ENCODE peak calls at places on chromosome 21, in four cellular contexts. One of them, this sample, is unnamed.

GRCh38 chr21:39321424-39321823 is 8.0 kb upstream of the BRWD1 start:
- DNase-seq in psoas muscle: no peak
- DNase-seq in tibial nerve: no peak
- DNase-seq in body of pancreas: no peak
- DNase-seq in this sample: no peak

GRCh38 chr21:39111928-39112327 is 71.3 kb downstream of the PSMG1 start:
- DNase-seq in psoas muscle: no peak
- DNase-seq in tibial nerve: no peak
- DNase-seq in body of pancreas: no peak
- DNase-seq in this sample: no peak

GRCh38 chr21:46489800-46490199 is 31.1 kb downstream of the DIP2A start:
- DNase-seq in psoas muscle: no peak
- DNase-seq in tibial nerve: no peak
- DNase-seq in body of pancreas: no peak
- DNase-seq in this sample: no peak

GRCh38 chr21:43919871-43920801 is 55.1 kb downstream of the AGPAT3 start:
- DNase-seq in psoas muscle: no peak
- DNase-seq in tibial nerve: no peak
- DNase-seq in body of pancreas: no peak
- DNase-seq in this sample: no peak

GRCh38 chr21:44047996-44048560 is 36.0 kb downstream of the TRAPPC10 start:
- DNase-seq in psoas muscle: no peak
- DNase-seq in tibial nerve: no peak
- DNase-seq in body of pancreas: no peak
- DNase-seq in this sample: no peak

GRCh38 chr21:46122241-46122671 is 24.3 kb downstream of the COL6A2 start:
- DNase-seq in psoas muscle: no peak
- DNase-seq in tibial nerve: no peak
- DNase-seq in body of pancreas: no peak
- DNase-seq in this sample: peak; percentile 11

GRCh38 chr21:14589855-14590563 is 43.9 kb upstream of the SAMSN1 start:
- DNase-seq in psoas muscle: no peak
- DNase-seq in tibial nerve: no peak
- DNase-seq in body of pancreas: no peak
- DNase-seq in this sample: no peak

GRCh38 chr21:41970751-41971653 is 17.2 kb upstream of the C2CD2 start:
- DNase-seq in psoas muscle: no peak
- DNase-seq in tibial nerve: peak; percentile 3
- DNase-seq in body of pancreas: no peak
- DNase-seq in this sample: peak; percentile 9

GRCh38 chr21:46189213-46189958 is 5.1 kb upstream of the SPATC1L start:
- DNase-seq in psoas muscle: no peak
- DNase-seq in tibial nerve: no peak
- DNase-seq in body of pancreas: no peak
- DNase-seq in this sample: no peak

GRCh38 chr21:44043613-44044012 is 31.5 kb downstream of the TRAPPC10 start:
- DNase-seq in psoas muscle: no peak
- DNase-seq in tibial nerve: no peak
- DNase-seq in body of pancreas: no peak
- DNase-seq in this sample: no peak

GRCh38 chr21:25370311-25370744 is 237.0 kb downstream of the MRPL39 start:
- DNase-seq in psoas muscle: no peak
- DNase-seq in tibial nerve: no peak
- DNase-seq in body of pancreas: peak; percentile 61
- DNase-seq in this sample: no peak

GRCh38 chr21:42707207-42707830 is 53.9 kb downstream of the PDE9A start:
- DNase-seq in psoas muscle: no peak
- DNase-seq in tibial nerve: no peak
- DNase-seq in body of pancreas: no peak
- DNase-seq in this sample: no peak

GRCh38 chr21:46498335-46499050 is 39.8 kb downstream of the DIP2A start:
- DNase-seq in psoas muscle: no peak
- DNase-seq in tibial nerve: no peak
- DNase-seq in body of pancreas: no peak
- DNase-seq in this sample: no peak

GRCh38 chr21:39182484-39183271 is 573 bp downstream of the PSMG1 start:
- DNase-seq in psoas muscle: no peak
- DNase-seq in tibial nerve: no peak
- DNase-seq in body of pancreas: no peak
- DNase-seq in this sample: peak; percentile 29

GRCh38 chr21:38712076-38712475 is 93.7 kb upstream of the ETS2 start:
- DNase-seq in psoas muscle: no peak
- DNase-seq in tibial nerve: no peak
- DNase-seq in body of pancreas: peak; percentile 4
- DNase-seq in this sample: peak; percentile 21

GRCh38 chr21:43372663-43373386 is 54.1 kb downstream of the SIK1 start:
- DNase-seq in psoas muscle: peak; percentile 34
- DNase-seq in tibial nerve: no peak
- DNase-seq in body of pancreas: no peak
- DNase-seq in this sample: no peak

GRCh38 chr21:39385299-39386145 is 36.6 kb upstream of the HMGN1 start:
- DNase-seq in psoas muscle: peak; percentile 83
- DNase-seq in tibial nerve: no peak
- DNase-seq in body of pancreas: peak; percentile 97
- DNase-seq in this sample: peak; percentile 70

GRCh38 chr21:40278345-40278744 is 411.1 kb downstream of the PCP4 start:
- DNase-seq in psoas muscle: no peak
- DNase-seq in tibial nerve: no peak
- DNase-seq in body of pancreas: no peak
- DNase-seq in this sample: no peak

GRCh38 chr21:42385619-42386018 is 10.2 kb downstream of the TMPRSS3 start:
- DNase-seq in psoas muscle: no peak
- DNase-seq in tibial nerve: no peak
- DNase-seq in body of pancreas: no peak
- DNase-seq in this sample: no peak

DNA sequence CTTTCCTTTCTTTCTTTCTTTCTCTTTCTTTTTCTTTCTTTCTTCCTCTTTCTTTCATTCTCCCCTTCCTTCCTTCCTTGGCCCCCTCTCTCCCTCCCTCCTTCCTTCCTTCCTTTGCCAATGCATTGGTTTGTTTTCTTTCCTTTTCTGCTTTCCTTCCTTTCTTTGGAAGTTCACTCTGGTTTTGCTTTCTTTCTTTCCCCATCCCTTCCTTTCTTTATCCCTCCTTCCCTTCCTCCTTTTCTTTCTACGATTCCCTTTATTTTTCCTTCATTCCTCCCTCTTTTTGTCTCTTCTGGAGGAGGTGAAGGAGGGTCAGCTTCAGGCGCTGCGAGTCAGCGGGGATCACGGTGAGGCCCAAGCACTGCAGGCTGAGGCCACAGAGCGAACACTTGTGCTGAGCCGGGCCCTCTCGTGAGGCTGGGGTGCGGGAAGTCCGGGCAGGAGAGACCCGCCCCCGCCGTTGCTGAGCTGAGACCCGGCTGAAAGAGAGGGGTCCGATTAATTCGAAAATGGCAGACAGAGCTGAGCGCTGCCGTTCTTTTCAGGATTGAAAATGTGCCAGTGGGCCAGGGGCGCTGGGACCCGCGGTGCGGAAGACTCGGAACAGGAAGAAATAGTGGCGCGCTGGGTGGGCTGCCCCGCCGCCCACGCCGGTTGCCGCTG is 1.5 kb downstream of the SIM2 start:
- DNase-seq in psoas muscle: no peak
- DNase-seq in tibial nerve: no peak
- DNase-seq in body of pancreas: no peak
- DNase-seq in this sample: no peak
- H3K4me1 ChIP-seq in psoas muscle: peaks cover 54% of the 10 kb centered on the region
- H3K4me1 ChIP-seq in tibial nerve: peaks cover 51% of the 10 kb centered on the region
- H3K4me1 ChIP-seq in body of pancreas: peaks cover 58% of the 10 kb centered on the region
- H3K4me1 ChIP-seq in this sample: peaks cover 35% of the 10 kb centered on the region

GRCh38 chr21:32413697-32414578 is 1.4 kb downstream of the EVA1C start:
- DNase-seq in psoas muscle: peak; percentile 46
- DNase-seq in tibial nerve: peak; percentile 43
- DNase-seq in body of pancreas: peak; percentile 36
- DNase-seq in this sample: peak; percentile 64
- H3K4me1 ChIP-seq in psoas muscle: peaks cover 7% of the 10 kb centered on the region
- H3K4me1 ChIP-seq in tibial nerve: peaks cover 14% of the 10 kb centered on the region
- H3K4me1 ChIP-seq in body of pancreas: peaks cover 46% of the 10 kb centered on the region
- H3K4me1 ChIP-seq in this sample: peaks cover 14% of the 10 kb centered on the region

GRCh38 chr21:37373539-37373938 is 7.0 kb downstream of the DYRK1A start:
- DNase-seq in psoas muscle: no peak
- DNase-seq in tibial nerve: no peak
- DNase-seq in body of pancreas: no peak
- DNase-seq in this sample: no peak
- H3K4me1 ChIP-seq in psoas muscle: peaks cover 89% of the 10 kb centered on the region
- H3K4me1 ChIP-seq in tibial nerve: peaks cover 48% of the 10 kb centered on the region
- H3K4me1 ChIP-seq in body of pancreas: peaks cover 83% of the 10 kb centered on the region
- H3K4me1 ChIP-seq in this sample: peaks cover 8% of the 10 kb centered on the region

GRCh38 chr21:36703123-36703522 is 4.2 kb downstream of the SIM2 start:
- DNase-seq in psoas muscle: no peak
- DNase-seq in tibial nerve: no peak
- DNase-seq in body of pancreas: no peak
- DNase-seq in this sample: no peak

GRCh38 chr21:36699546-36700294 is 805 bp downstream of the SIM2 start:
- DNase-seq in psoas muscle: no peak
- DNase-seq in tibial nerve: no peak
- DNase-seq in body of pancreas: no peak
- DNase-seq in this sample: no peak

GRCh38 chr21:36701912-36702621 is 3.2 kb downstream of the SIM2 start:
- DNase-seq in psoas muscle: no peak
- DNase-seq in tibial nerve: no peak
- DNase-seq in body of pancreas: no peak
- DNase-seq in this sample: no peak

GRCh38 chr21:36702622-36702968 is 3.7 kb downstream of the SIM2 start:
- DNase-seq in psoas muscle: no peak
- DNase-seq in tibial nerve: no peak
- DNase-seq in body of pancreas: no peak
- DNase-seq in this sample: no peak

DNA sequence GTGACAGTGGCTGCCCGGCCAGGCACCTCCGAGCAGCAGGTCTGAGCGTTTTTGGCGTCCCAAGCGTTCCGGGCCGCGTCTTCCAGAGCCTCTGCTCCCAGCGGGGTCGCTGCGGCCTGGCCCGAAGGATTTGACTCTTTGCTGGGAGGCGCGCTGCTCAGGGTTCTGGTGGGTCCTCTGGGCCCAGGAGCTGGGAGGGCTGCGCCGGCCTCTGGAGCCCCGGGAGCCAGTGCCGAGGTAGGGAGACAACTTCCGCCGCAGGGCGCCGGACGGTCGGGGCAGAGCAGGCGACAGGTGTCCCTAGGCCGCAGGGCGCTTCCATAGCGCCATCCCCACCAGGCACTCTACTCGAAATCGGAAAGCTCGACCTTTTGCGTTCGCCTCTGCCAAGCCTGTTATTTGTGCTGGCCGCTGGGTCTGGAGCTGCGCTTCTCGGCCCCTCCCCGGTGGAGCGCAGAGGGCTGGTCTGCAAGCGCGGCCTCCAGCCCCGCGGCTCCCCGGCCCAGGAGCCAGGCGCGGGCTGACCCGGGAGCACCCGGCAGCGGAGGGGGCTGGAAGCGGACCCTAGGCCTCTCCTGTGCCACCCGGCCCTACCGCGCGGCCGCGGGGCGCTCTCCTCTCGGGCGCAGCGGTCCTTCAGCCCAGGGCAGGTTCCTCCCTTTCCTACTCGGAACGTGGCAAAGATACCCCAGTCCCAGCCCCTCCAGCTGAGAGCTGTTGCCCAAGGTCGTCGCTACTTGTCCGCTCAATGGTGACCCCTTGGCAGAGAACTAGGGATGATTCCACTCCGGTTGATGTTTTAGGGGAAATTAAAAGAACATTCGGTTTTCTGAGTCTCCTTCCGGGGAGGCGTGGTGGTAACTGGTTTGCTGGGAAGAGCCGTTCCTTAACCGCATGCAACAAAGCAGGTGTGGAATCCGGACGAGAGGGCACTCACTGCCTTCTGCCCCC is 2.3 kb downstream of the SIM2 start:
- DNase-seq in psoas muscle: no peak
- DNase-seq in tibial nerve: no peak
- DNase-seq in body of pancreas: no peak
- DNase-seq in this sample: no peak
- H3K4me1 ChIP-seq in psoas muscle: peaks cover 50% of the 10 kb centered on the region
- H3K4me1 ChIP-seq in tibial nerve: peaks cover 51% of the 10 kb centered on the region
- H3K4me1 ChIP-seq in body of pancreas: peaks cover 61% of the 10 kb centered on the region
- H3K4me1 ChIP-seq in this sample: no peaks in the 10 kb centered on the region

GRCh38 chr21:45108808-45109800 is 34.7 kb downstream of the ADARB1 start:
- DNase-seq in psoas muscle: no peak
- DNase-seq in tibial nerve: no peak
- DNase-seq in body of pancreas: no peak
- DNase-seq in this sample: no peak

GRCh38 chr21:45108034-45108790 is 33.8 kb downstream of the ADARB1 start:
- DNase-seq in psoas muscle: no peak
- DNase-seq in tibial nerve: no peak
- DNase-seq in body of pancreas: no peak
- DNase-seq in this sample: no peak

GRCh38 chr21:45103966-45104520 is 29.7 kb downstream of the ADARB1 start:
- DNase-seq in psoas muscle: no peak
- DNase-seq in tibial nerve: no peak
- DNase-seq in body of pancreas: no peak
- DNase-seq in this sample: no peak

GRCh38 chr21:45104560-45104959 is 30.2 kb downstream of the ADARB1 start:
- DNase-seq in psoas muscle: no peak
- DNase-seq in tibial nerve: no peak
- DNase-seq in body of pancreas: peak; percentile 56
- DNase-seq in this sample: no peak

DNA sequence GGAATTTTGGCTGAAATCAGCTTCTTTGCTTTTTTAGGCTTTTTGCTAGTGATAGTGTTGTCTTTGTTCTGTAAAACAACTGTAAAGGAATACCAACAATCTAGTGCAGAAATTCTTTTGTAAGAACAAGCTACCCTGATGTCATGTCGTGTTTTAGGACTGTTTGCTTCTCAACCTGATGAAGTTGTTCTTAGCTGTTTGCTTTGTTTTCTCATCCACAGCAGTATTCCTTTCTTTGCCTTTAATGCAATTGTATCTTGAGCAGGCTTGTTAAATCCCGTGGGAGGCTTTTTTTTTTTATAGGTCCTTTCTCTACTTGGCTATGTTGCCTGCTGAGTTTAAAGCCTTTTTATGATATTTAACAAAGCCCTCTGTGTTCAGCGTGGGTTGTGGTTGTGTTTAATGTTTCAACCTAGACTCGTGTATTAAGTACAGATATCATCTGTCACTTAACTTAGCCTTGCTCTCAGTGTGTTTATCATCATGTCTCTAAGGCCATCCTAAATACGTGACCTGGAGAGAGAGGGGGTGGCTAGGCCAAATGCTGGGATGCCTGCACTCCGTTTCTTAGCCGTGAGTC is 31.6 kb downstream of the ADARB1 start:
- DNase-seq in psoas muscle: no peak
- DNase-seq in tibial nerve: no peak
- DNase-seq in body of pancreas: no peak
- DNase-seq in this sample: no peak
- H3K4me1 ChIP-seq in psoas muscle: peaks cover 67% of the 10 kb centered on the region
- H3K4me1 ChIP-seq in tibial nerve: peaks cover 28% of the 10 kb centered on the region
- H3K4me1 ChIP-seq in body of pancreas: peaks cover 19% of the 10 kb centered on the region
- H3K4me1 ChIP-seq in this sample: peaks cover 4% of the 10 kb centered on the region

DNA sequence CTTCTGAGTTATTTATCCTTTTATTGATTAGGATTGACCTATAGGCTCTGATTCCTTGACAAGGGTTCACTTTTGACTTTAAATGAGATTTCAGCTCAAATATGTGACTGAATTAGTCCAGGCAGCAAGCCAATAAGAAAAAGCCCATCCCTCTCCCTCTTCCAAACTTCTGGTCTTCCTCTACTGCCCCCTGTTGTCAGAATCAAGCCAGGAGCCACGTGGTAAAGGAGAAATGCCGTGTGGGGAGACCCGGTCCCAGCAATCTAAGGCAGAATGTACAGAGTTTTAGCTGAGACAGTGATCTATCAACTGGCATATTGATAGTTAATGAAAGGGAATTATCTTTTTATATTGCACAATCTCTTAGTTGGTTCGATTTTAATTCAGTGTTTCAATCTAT is 5.2 kb downstream of the ADAMTS5 start:
- DNase-seq in psoas muscle: no peak
- DNase-seq in tibial nerve: no peak
- DNase-seq in body of pancreas: peak; percentile 13
- DNase-seq in this sample: peak; percentile 23
- H3K4me1 ChIP-seq in psoas muscle: peaks cover 5% of the 10 kb centered on the region
- H3K4me1 ChIP-seq in tibial nerve: no peaks in the 10 kb centered on the region
- H3K4me1 ChIP-seq in body of pancreas: peaks cover 15% of the 10 kb centered on the region
- H3K4me1 ChIP-seq in this sample: peaks cover 7% of the 10 kb centered on the region

GRCh38 chr21:35048706-35049617 is at the start of gene RUNX1:
- DNase-seq in psoas muscle: peak; percentile 32
- DNase-seq in tibial nerve: peak; percentile 37
- DNase-seq in body of pancreas: peak; percentile 75
- DNase-seq in this sample: no peak
- H3K4me1 ChIP-seq in psoas muscle: peaks cover 47% of the 10 kb centered on the region
- H3K4me1 ChIP-seq in tibial nerve: peaks cover 9% of the 10 kb centered on the region
- H3K4me1 ChIP-seq in body of pancreas: peaks cover 12% of the 10 kb centered on the region
- H3K4me1 ChIP-seq in this sample: no peaks in the 10 kb centered on the region